ENCODE peak calls at places on chromosomes 6 and 20, in four cellular contexts. W is PC-3, B is GM23338, E is neural progenitor cell. V is an unnamed sample.

GRCh38 chr6:99013145-99013544 is 65.4 kb upstream of the FBXL4 start:
- DNase-seq in W (peak), B (no peak), E (no peak), V (no peak)

GRCh38 chr6:133707456-133707855 is 181.5 kb upstream of the TCF21 start:
- DNase-seq in W (no peak), B (peak), E (peak), V (no peak)

GRCh38 chr6:91462236-91462635 is 875.4 kb upstream of the MAP3K7 start:
- DNase-seq in W (no peak), B (no peak), E (no peak), V (no peak)

GRCh38 chr20:13777171-13777601 is 7.5 kb downstream of the ESF1 start:
- DNase-seq in W (peak), B (no peak), E (no peak), V (no peak)

GRCh38 chr6:108001696-108002231 is 43.8 kb upstream of the SEC63 start:
- DNase-seq in W (no peak), B (no peak), E (no peak), V (no peak)

GRCh38 chr20:41050361-41051019 is 21.9 kb downstream of the TOP1 start:
- DNase-seq in W (no peak), B (no peak), E (no peak), V (no peak)

GRCh38 chr20:35757098-35757705 is 14.6 kb upstream of the PHF20 start:
- DNase-seq in W (no peak), B (peak), E (no peak), V (no peak)

GRCh38 chr6:140379919-140380318 is 1005.5 kb upstream of the CITED2 start:
- DNase-seq in W (no peak), B (no peak), E (no peak), V (no peak)

GRCh38 chr6:127342296-127342945 is 988 bp downstream of the ECHDC1 start:
- DNase-seq in W (peak), B (peak), E (peak), V (peak)

GRCh38 chr20:23920408-23920780 is 40.8 kb upstream of the CST5 start:
- DNase-seq in W (no peak), B (no peak), E (no peak), V (no peak)

GRCh38 chr6:145561095-145561820 is 174.1 kb downstream of the EPM2A start:
- DNase-seq in W (peak), B (no peak), E (no peak), V (no peak)

GRCh38 chr6:150301871-150302800 is 66.7 kb upstream of the IYD start:
- DNase-seq in W (peak), B (no peak), E (no peak), V (no peak)

GRCh38 chr6:149924933-149925252 is 2.0 kb upstream of the RAET1G start:
- DNase-seq in W (no peak), B (no peak), E (no peak), V (no peak)

GRCh38 chr6:30044630-30045029 is 16.4 kb upstream of the POLR1H start:
- DNase-seq in W (peak), B (no peak), E (no peak), V (no peak)

GRCh38 chr6:25883991-25884390 is 9.9 kb upstream of the SLC17A3 start:
- DNase-seq in W (no peak), B (no peak), E (no peak), V (no peak)

GRCh38 chr6:157789861-157790260 is 33.2 kb upstream of the SNX9 start:
- DNase-seq in W (no peak), B (peak), E (peak), V (no peak)

GRCh38 chr20:63065911-63066310 is 59.1 kb upstream of the BHLHE23 start:
- DNase-seq in W (no peak), B (no peak), E (no peak), V (no peak)

GRCh38 chr20:62018437-62019143 is 47.1 kb downstream of the TAF4 start:
- DNase-seq in W (no peak), B (no peak), E (no peak), V (no peak)

DNA sequence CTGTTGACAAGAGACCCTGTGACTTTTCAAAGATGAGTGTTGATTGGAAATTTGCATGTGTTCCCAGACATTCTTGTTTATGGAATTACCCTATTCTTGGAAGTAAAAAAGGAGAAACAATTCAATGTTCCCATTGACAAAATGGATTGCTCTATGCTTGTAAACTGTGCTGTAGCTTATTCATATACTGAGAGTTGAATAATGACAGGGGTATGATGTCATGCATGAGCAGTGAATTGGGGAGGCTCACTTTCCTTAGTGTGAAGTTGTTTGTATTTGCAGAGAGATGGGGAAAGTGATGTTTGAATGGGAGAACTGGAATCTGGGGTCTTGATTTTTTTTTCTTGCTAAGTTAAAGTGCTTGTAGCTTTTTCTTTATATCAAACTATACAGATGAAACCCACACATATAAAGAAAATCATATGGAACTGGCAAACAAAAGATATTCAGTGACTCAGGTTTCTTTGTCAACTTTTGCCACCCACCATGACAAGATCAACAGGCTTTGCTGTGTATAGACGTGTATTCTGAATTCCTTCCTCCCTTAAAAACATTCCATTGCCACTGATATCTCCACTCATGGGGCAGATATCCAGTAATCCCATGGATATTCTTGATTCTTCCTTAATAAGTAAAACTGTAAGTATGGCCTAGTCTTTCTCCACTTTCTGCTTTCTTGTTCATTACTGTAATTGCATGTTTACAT is 97.8 kb upstream of the JAG1 start:
- DNase-seq in W (peak), B (no peak), E (no peak), V (no peak)
- TF ChIP-seq EZH2phosphoT487 in W (no peak), B (no peak), E (no peak), V (no peak)

GRCh38 chr6:16468991-16469615 is 230.7 kb downstream of the GMPR start:
- DNase-seq in W (no peak), B (no peak), E (no peak), V (no peak)
- H3K4me2 ChIP-seq in W (no peak), B (no peak), E (no peak), V (no peak)

GRCh38 chr6:18447552-18447951 is 60.4 kb downstream of the RNF144B start:
- DNase-seq in W (no peak), B (no peak), E (no peak), V (no peak)
- TF ChIP-seq EZH2phosphoT487 in W (no peak), B (no peak), E (no peak), V (no peak)

GRCh38 chr6:113733386-113733785 is 123.8 kb upstream of the MARCKS start:
- DNase-seq in W (no peak), B (no peak), E (no peak), V (no peak)

GRCh38 chr6:113739066-113739655 is 118.0 kb upstream of the MARCKS start:
- DNase-seq in W (no peak), B (no peak), E (no peak), V (no peak)

GRCh38 chr6:113735487-113735886 is 121.7 kb upstream of the MARCKS start:
- DNase-seq in W (no peak), B (no peak), E (no peak), V (no peak)

GRCh38 chr6:113734886-113735481 is 122.2 kb upstream of the MARCKS start:
- DNase-seq in W (no peak), B (no peak), E (no peak), V (no peak)

GRCh38 chr6:113736978-113737377 is 120.2 kb upstream of the MARCKS start:
- DNase-seq in W (no peak), B (no peak), E (no peak), V (no peak)
- H3K4me2 ChIP-seq in W (no peak), B (no peak), E (no peak), V (no peak)

GRCh38 chr6:170184324-170184723 is 106.6 kb downstream of the DLL1 start:
- DNase-seq in W (no peak), B (no peak), E (no peak), V (no peak)
- TF ChIP-seq EZH2phosphoT487 in W (no peak), B (no peak), E (no peak), V (no peak)

DNA sequence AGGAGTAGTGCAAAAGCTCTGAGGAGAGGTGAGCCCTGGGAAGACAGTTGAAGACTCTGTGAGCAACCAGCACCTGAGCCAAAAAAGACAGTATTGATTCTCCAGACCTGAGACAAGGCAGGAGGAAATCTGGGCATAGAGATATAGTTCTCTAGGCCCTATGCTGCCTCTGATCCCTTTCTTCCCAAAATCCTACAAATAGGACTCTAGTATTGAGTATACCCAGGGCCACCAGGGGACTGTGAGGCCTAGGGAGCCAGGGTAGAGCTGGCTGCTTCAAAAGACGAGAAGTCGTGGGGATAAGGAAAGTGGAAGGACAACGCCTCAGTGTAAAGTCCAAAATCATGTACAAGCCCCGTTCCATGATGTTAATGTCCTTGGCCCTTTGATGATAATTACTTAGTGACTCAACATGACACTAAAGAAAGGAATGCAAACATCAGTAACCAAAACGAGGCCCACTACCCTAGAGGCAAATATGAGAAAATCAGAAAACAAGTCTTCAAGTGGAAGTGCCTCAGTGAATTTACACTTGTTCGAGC is 197.3 kb upstream of the PROKR2 start:
- DNase-seq in W (peak), B (no peak), E (no peak), V (no peak)
- H3K4me2 ChIP-seq in W (peak), B (no peak), E (no peak), V (no peak)